ENCODE peak calls at places on chromosomes 3 and 15, in five cellular contexts. One of them, this sample, is unnamed.

GRCh38 chr3:65577875-65578274 is 460.8 kb downstream of the MAGI1 start:
- DNase-seq in CD4-positive, alpha-beta T cell: no peak
- DNase-seq in omental fat pad: no peak
- DNase-seq in A549: no peak
- DNase-seq in neural crest cell: no peak
- DNase-seq in this sample: no peak

GRCh38 chr15:28960979-28961378 is 75.2 kb downstream of the APBA2 start:
- DNase-seq in A549: peak; percentile 89
- DNase-seq in omental fat pad: no peak
- DNase-seq in CD4-positive, alpha-beta T cell: no peak
- DNase-seq in neural crest cell: no peak
- DNase-seq in this sample: no peak

GRCh38 chr3:125148836-125149235 is 63.7 kb downstream of the SLC12A8 start:
- DNase-seq in neural crest cell: no peak
- DNase-seq in CD4-positive, alpha-beta T cell: no peak
- DNase-seq in A549: no peak
- DNase-seq in omental fat pad: no peak
- DNase-seq in this sample: no peak

GRCh38 chr3:186775999-186776398 is 7.4 kb upstream of the EIF4A2 start:
- DNase-seq in CD4-positive, alpha-beta T cell: no peak
- DNase-seq in omental fat pad: no peak
- DNase-seq in A549: no peak
- DNase-seq in neural crest cell: no peak
- DNase-seq in this sample: no peak

GRCh38 chr15:22786868-22787698 is 639 bp downstream of the NIPA1 start:
- DNase-seq in neural crest cell: peak; percentile 20
- DNase-seq in CD4-positive, alpha-beta T cell: no peak
- DNase-seq in A549: peak; percentile 38
- DNase-seq in omental fat pad: no peak
- DNase-seq in this sample: peak; percentile 13

GRCh38 chr3:16658004-16658932 is 53.0 kb upstream of the DAZL start:
- DNase-seq in CD4-positive, alpha-beta T cell: no peak
- DNase-seq in neural crest cell: peak; percentile 6
- DNase-seq in A549: no peak
- DNase-seq in omental fat pad: no peak
- DNase-seq in this sample: no peak

GRCh38 chr3:8421267-8421666 is 80.4 kb upstream of the LMCD1 start:
- DNase-seq in CD4-positive, alpha-beta T cell: no peak
- DNase-seq in neural crest cell: no peak
- DNase-seq in A549: no peak
- DNase-seq in omental fat pad: no peak
- DNase-seq in this sample: peak; percentile 47

GRCh38 chr15:70781236-70781635 is 17.9 kb upstream of the UACA start:
- DNase-seq in omental fat pad: no peak
- DNase-seq in CD4-positive, alpha-beta T cell: no peak
- DNase-seq in A549: peak; percentile 48
- DNase-seq in neural crest cell: no peak
- DNase-seq in this sample: no peak

GRCh38 chr3:16243706-16244490 is 20.8 kb downstream of the DPH3 start:
- DNase-seq in omental fat pad: no peak
- DNase-seq in A549: no peak
- DNase-seq in CD4-positive, alpha-beta T cell: no peak
- DNase-seq in neural crest cell: no peak
- DNase-seq in this sample: no peak

GRCh38 chr3:126934149-126934548 is 48.8 kb upstream of the PLXNA1 start:
- DNase-seq in omental fat pad: no peak
- DNase-seq in A549: no peak
- DNase-seq in neural crest cell: no peak
- DNase-seq in CD4-positive, alpha-beta T cell: no peak
- DNase-seq in this sample: no peak

GRCh38 chr3:13332158-13332557 is 88.0 kb downstream of the NUP210 start:
- DNase-seq in CD4-positive, alpha-beta T cell: no peak
- DNase-seq in omental fat pad: no peak
- DNase-seq in A549: no peak
- DNase-seq in neural crest cell: no peak
- DNase-seq in this sample: no peak

GRCh38 chr3:177448987-177449975 is 252.0 kb upstream of the TBL1XR1 start:
- DNase-seq in neural crest cell: no peak
- DNase-seq in CD4-positive, alpha-beta T cell: no peak
- DNase-seq in A549: no peak
- DNase-seq in omental fat pad: no peak
- DNase-seq in this sample: peak; percentile 93

GRCh38 chr3:47469616-47470015 is 6.1 kb downstream of the SCAP start:
- DNase-seq in omental fat pad: no peak
- DNase-seq in CD4-positive, alpha-beta T cell: no peak
- DNase-seq in neural crest cell: no peak
- DNase-seq in A549: no peak
- DNase-seq in this sample: no peak

GRCh38 chr3:144586382-144586781 is 614.8 kb downstream of the DIPK2A start:
- DNase-seq in CD4-positive, alpha-beta T cell: no peak
- DNase-seq in A549: peak; percentile 14
- DNase-seq in omental fat pad: no peak
- DNase-seq in neural crest cell: no peak
- DNase-seq in this sample: peak; percentile 27

GRCh38 chr3:107235193-107235922 is 141.9 kb upstream of the CCDC54 start:
- DNase-seq in omental fat pad: no peak
- DNase-seq in neural crest cell: no peak
- DNase-seq in A549: peak; percentile 9
- DNase-seq in CD4-positive, alpha-beta T cell: no peak
- DNase-seq in this sample: peak; percentile 12

GRCh38 chr3:126528800-126529541 is 5.0 kb downstream of the CHST13 start:
- DNase-seq in A549: peak; percentile 48
- DNase-seq in omental fat pad: no peak
- DNase-seq in CD4-positive, alpha-beta T cell: no peak
- DNase-seq in neural crest cell: no peak
- DNase-seq in this sample: no peak

GRCh38 chr3:71989165-71989564 is 204.2 kb upstream of the PROK2 start:
- DNase-seq in neural crest cell: no peak
- DNase-seq in omental fat pad: no peak
- DNase-seq in CD4-positive, alpha-beta T cell: no peak
- DNase-seq in A549: peak; percentile 37
- DNase-seq in this sample: no peak

GRCh38 chr3:67381667-67382272 is 272.6 kb downstream of the SUCLG2 start:
- DNase-seq in A549: peak; percentile 15
- DNase-seq in omental fat pad: no peak
- DNase-seq in neural crest cell: peak; percentile 42
- DNase-seq in CD4-positive, alpha-beta T cell: no peak
- DNase-seq in this sample: peak; percentile 23

GRCh38 chr3:30605706-30606300 is 598 bp upstream of the TGFBR2 start:
- DNase-seq in A549: no peak
- DNase-seq in omental fat pad: no peak
- DNase-seq in neural crest cell: no peak
- DNase-seq in CD4-positive, alpha-beta T cell: no peak
- DNase-seq in this sample: no peak

GRCh38 chr3:149377408-149378111 is at the start of gene TM4SF1:
- DNase-seq in A549: peak; percentile 98
- DNase-seq in neural crest cell: no peak
- DNase-seq in CD4-positive, alpha-beta T cell: no peak
- DNase-seq in omental fat pad: no peak
- DNase-seq in this sample: no peak

GRCh38 chr15:21261965-21262850 is 178.1 kb downstream of the POTEB3 start:
- DNase-seq in A549: peak; percentile 6
- DNase-seq in neural crest cell: no peak
- DNase-seq in CD4-positive, alpha-beta T cell: no peak
- DNase-seq in omental fat pad: peak; percentile 27
- DNase-seq in this sample: no peak

GRCh38 chr3:12148183-12148940 is 10.3 kb downstream of the TIMP4 start:
- DNase-seq in neural crest cell: no peak
- DNase-seq in CD4-positive, alpha-beta T cell: no peak
- DNase-seq in A549: no peak
- DNase-seq in omental fat pad: no peak
- DNase-seq in this sample: no peak

GRCh38 chr15:48717458-48717857 is 71.9 kb upstream of the FBN1 start:
- DNase-seq in neural crest cell: no peak
- DNase-seq in CD4-positive, alpha-beta T cell: no peak
- DNase-seq in A549: no peak
- DNase-seq in omental fat pad: no peak
- DNase-seq in this sample: no peak

GRCh38 chr15:64152507-64153387 is 1.2 kb downstream of the SNX22 start:
- DNase-seq in neural crest cell: no peak
- DNase-seq in A549: no peak
- DNase-seq in CD4-positive, alpha-beta T cell: no peak
- DNase-seq in omental fat pad: no peak
- DNase-seq in this sample: no peak

GRCh38 chr3:72329354-72329753 is 518.9 kb downstream of the SHQ1 start:
- DNase-seq in A549: no peak
- DNase-seq in CD4-positive, alpha-beta T cell: no peak
- DNase-seq in neural crest cell: no peak
- DNase-seq in omental fat pad: no peak
- DNase-seq in this sample: no peak

GRCh38 chr3:112327371-112327951 is 5.5 kb upstream of the CD200 start:
- DNase-seq in neural crest cell: no peak
- DNase-seq in A549: peak; percentile 56
- DNase-seq in CD4-positive, alpha-beta T cell: no peak
- DNase-seq in omental fat pad: no peak
- DNase-seq in this sample: no peak

GRCh38 chr15:68204776-68205557 is at the start of gene CALML4:
- DNase-seq in A549: peak; percentile 25
- DNase-seq in neural crest cell: no peak
- DNase-seq in omental fat pad: peak; percentile 21
- DNase-seq in CD4-positive, alpha-beta T cell: no peak
- DNase-seq in this sample: no peak

GRCh38 chr3:172659246-172660002 is 51.4 kb downstream of the NCEH1 start:
- DNase-seq in neural crest cell: no peak
- DNase-seq in A549: peak; percentile 17
- DNase-seq in omental fat pad: no peak
- DNase-seq in CD4-positive, alpha-beta T cell: no peak
- DNase-seq in this sample: no peak

GRCh38 chr3:159884661-159885402 is 103.8 kb upstream of the IL12A start:
- DNase-seq in CD4-positive, alpha-beta T cell: no peak
- DNase-seq in neural crest cell: no peak
- DNase-seq in A549: peak; percentile 44
- DNase-seq in omental fat pad: no peak
- DNase-seq in this sample: peak; percentile 60

GRCh38 chr3:193788189-193788946 is 195.4 kb downstream of the OPA1 start:
- DNase-seq in neural crest cell: peak; percentile 58
- DNase-seq in CD4-positive, alpha-beta T cell: no peak
- DNase-seq in A549: peak; percentile 63
- DNase-seq in omental fat pad: peak; percentile 31
- DNase-seq in this sample: peak; percentile 77

GRCh38 chr3:47443611-47443995 is 32.1 kb downstream of the SCAP start:
- DNase-seq in A549: peak; percentile 67
- DNase-seq in neural crest cell: no peak
- DNase-seq in omental fat pad: no peak
- DNase-seq in CD4-positive, alpha-beta T cell: no peak
- DNase-seq in this sample: peak; percentile 84

GRCh38 chr3:141659821-141660597 is 78.1 kb upstream of the RNF7 start:
- DNase-seq in omental fat pad: peak; percentile 32
- DNase-seq in neural crest cell: peak; percentile 53
- DNase-seq in CD4-positive, alpha-beta T cell: no peak
- DNase-seq in A549: peak; percentile 26
- DNase-seq in this sample: peak; percentile 79

GRCh38 chr15:99466701-99467337 is 99.0 kb upstream of the MEF2A start:
- DNase-seq in omental fat pad: no peak
- DNase-seq in A549: no peak
- DNase-seq in CD4-positive, alpha-beta T cell: no peak
- DNase-seq in neural crest cell: no peak
- DNase-seq in this sample: no peak

GRCh38 chr3:56484525-56485024 is 16.3 kb upstream of the ERC2 start:
- DNase-seq in neural crest cell: no peak
- DNase-seq in A549: no peak
- DNase-seq in omental fat pad: no peak
- DNase-seq in CD4-positive, alpha-beta T cell: no peak
- DNase-seq in this sample: no peak

GRCh38 chr3:189386739-189387138 is 215.0 kb downstream of the TPRG1 start:
- DNase-seq in A549: no peak
- DNase-seq in neural crest cell: no peak
- DNase-seq in CD4-positive, alpha-beta T cell: no peak
- DNase-seq in omental fat pad: no peak
- DNase-seq in this sample: no peak